ENCODE peak calls at places on chromosomes 12 and 14, in ten cellular contexts. S is choroid plexus epithelial cell, J is tibial nerve, T is neural crest cell, I is mesothelial cell of epicardium, U is upper lobe of right lung, Q is body of pancreas, V is B cell, H is keratinocyte, D is ovary. R is an unnamed sample.

GRCh38 chr12:1044697-1045096 is 53.7 kb downstream of the ERC1 start:
- DNase-seq in J (no peak), H (no peak), D (no peak), U (no peak), Q (no peak), S (peak; percentile 30), V (no peak), T (no peak), I (no peak), R (no peak)

GRCh38 chr12:69789351-69789750 is 35.7 kb upstream of the MYRFL start:
- DNase-seq in V (no peak), S (no peak), D (no peak), J (no peak), U (no peak), T (no peak), I (no peak), H (no peak), Q (no peak), R (no peak)

GRCh38 chr12:93376436-93377251 is 1.1 kb upstream of the NUDT4 start:
- DNase-seq in J (no peak), T (peak; percentile 26), D (peak; percentile 33), H (no peak), U (peak; percentile 75), V (no peak), S (peak; percentile 68), I (no peak), Q (no peak), R (peak; percentile 22)

GRCh38 chr12:119486599-119487154 is 106.9 kb upstream of the TMEM233 start:
- DNase-seq in I (no peak), S (no peak), Q (no peak), T (no peak), D (no peak), J (no peak), V (no peak), H (no peak), U (no peak), R (peak; percentile 31)

GRCh38 chr12:68786929-68787328 is 21.0 kb upstream of the MDM2 start:
- DNase-seq in J (no peak), I (no peak), V (no peak), H (no peak), D (no peak), U (no peak), Q (no peak), T (no peak), S (peak; percentile 35), R (no peak)

GRCh38 chr14:22549981-22550670 is 38.9 kb downstream of the DAD1 start:
- DNase-seq in Q (no peak), I (no peak), U (no peak), J (no peak), D (no peak), S (peak; percentile 81), V (peak; percentile 76), H (no peak), T (no peak), R (no peak)

GRCh38 chr14:66046591-66046990 is 439.6 kb upstream of the CCDC196 start:
- DNase-seq in D (no peak), V (no peak), T (no peak), U (no peak), Q (no peak), S (no peak), I (no peak), J (no peak), H (no peak), R (no peak)

GRCh38 chr14:86057018-86057667 is 527.2 kb downstream of the FLRT2 start:
- DNase-seq in V (no peak), J (peak; percentile 16), S (peak; percentile 62), D (no peak), Q (peak; percentile 16), H (no peak), T (peak; percentile 36), I (no peak), U (no peak), R (peak; percentile 58)

GRCh38 chr14:95140060-95140858 is 17.1 kb downstream of the DICER1 start:
- DNase-seq in Q (no peak), J (no peak), I (no peak), S (peak; percentile 59), T (no peak), U (no peak), H (no peak), D (no peak), V (no peak), R (no peak)

GRCh38 chr12:99339663-99340062 is 307.9 kb upstream of the GARIN6 start:
- DNase-seq in H (no peak), Q (no peak), J (no peak), V (no peak), T (no peak), I (no peak), U (no peak), S (no peak), D (no peak), R (no peak)

GRCh38 chr12:77122236-77122635 is 56.9 kb upstream of the E2F7 start:
- DNase-seq in V (no peak), S (peak; percentile 96), I (no peak), U (no peak), T (no peak), H (peak; percentile 56), D (no peak), Q (no peak), J (no peak), R (no peak)

GRCh38 chr14:32622742-32623141 is 293.6 kb downstream of the AKAP6 start:
- DNase-seq in V (no peak), D (no peak), I (no peak), Q (no peak), T (no peak), H (no peak), J (no peak), U (no peak), S (no peak), R (no peak)

GRCh38 chr12:106205208-106206069 is 42.4 kb downstream of the CKAP4 start:
- DNase-seq in Q (peak; percentile 47), I (no peak), U (no peak), H (no peak), V (no peak), T (no peak), S (no peak), J (no peak), D (no peak), R (no peak)
- TF ChIP-seq CTCF in Q (no peak), I (no peak), U (no peak), H (peak; percentile 75), V (no peak), T (no peak), S (no peak), J (no peak), D (no peak), R (no peak)

GRCh38 chr14:94016446-94016976 is 9.6 kb upstream of the OTUB2 start:
- DNase-seq in J (no peak), V (no peak), I (no peak), U (no peak), D (no peak), T (no peak), S (no peak), H (no peak), Q (no peak), R (no peak)

GRCh38 chr14:94011795-94012194 is 14.3 kb upstream of the OTUB2 start:
- DNase-seq in D (no peak), Q (no peak), U (no peak), I (no peak), T (no peak), V (no peak), S (no peak), H (no peak), J (no peak), R (no peak)

GRCh38 chr14:94014375-94014774 is 11.8 kb upstream of the OTUB2 start:
- DNase-seq in J (no peak), V (no peak), I (no peak), T (no peak), S (no peak), H (no peak), U (no peak), Q (no peak), D (no peak), R (no peak)

GRCh38 chr14:94018308-94018707 is 7.8 kb upstream of the OTUB2 start:
- DNase-seq in I (no peak), J (no peak), U (no peak), S (no peak), D (no peak), T (no peak), Q (no peak), V (no peak), H (no peak), R (no peak)

DNA sequence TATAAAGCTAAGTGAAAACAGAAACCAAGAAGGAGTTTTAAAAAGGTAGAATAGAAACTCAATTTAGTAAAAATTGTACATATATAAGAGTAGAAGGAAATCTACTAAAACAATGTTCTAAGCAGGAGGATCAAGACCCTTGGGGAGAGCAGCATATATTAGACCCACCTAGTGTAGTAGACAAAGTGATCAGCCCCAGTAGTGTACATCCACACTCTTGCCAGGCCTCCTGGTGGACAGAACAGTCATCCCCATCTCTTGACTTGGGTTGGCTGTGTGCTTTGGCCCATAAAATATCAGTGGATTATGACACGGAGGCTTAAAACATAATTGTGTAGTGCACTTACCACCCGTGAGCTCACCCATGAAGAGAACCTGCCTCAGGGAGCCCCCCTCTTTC is 10.9 kb upstream of the OTUB2 start:
- DNase-seq in D (no peak), Q (no peak), J (no peak), S (no peak), T (no peak), H (no peak), U (no peak), V (no peak), I (no peak), R (no peak)
- TF ChIP-seq CTCF in D (no peak), Q (no peak), J (no peak), S (peak; percentile 17), T (no peak), H (no peak), U (no peak), V (no peak), I (no peak), R (no peak)

GRCh38 chr12:88662093-88662492 is 81.8 kb upstream of the KITLG start:
- DNase-seq in I (no peak), Q (no peak), S (no peak), T (no peak), H (no peak), V (no peak), D (no peak), J (no peak), U (no peak), R (no peak)

GRCh38 chr12:88663001-88663400 is 82.7 kb upstream of the KITLG start:
- DNase-seq in V (no peak), T (no peak), Q (no peak), I (no peak), H (no peak), S (no peak), J (no peak), D (no peak), U (no peak), R (no peak)

DNA sequence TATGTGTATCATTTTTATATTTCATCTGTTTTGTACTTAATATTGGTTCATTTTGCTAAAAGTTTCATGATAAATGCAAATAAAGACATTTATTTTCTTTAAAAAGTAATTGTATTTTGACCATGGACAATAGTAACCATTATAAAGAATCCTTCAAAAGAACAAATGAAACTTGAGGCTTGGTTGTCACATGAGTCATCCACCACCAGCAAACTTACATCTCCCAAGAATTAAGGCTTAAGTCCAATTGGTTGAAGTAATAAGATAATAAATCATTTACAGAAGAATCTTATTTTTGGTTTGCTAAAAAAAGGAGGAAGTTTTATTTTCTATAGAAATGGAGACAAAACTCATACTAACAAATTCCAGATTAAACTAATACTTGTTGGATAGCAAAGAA is 84.8 kb upstream of the KITLG start:
- DNase-seq in Q (no peak), U (no peak), I (no peak), S (peak; percentile 57), H (no peak), J (no peak), D (no peak), T (no peak), V (no peak), R (no peak)
- TF ChIP-seq CTCF in Q (no peak), U (no peak), I (no peak), S (no peak), H (no peak), J (no peak), D (no peak), T (no peak), V (no peak), R (no peak)

GRCh38 chr12:21607701-21608100 is 3.1 kb upstream of the GYS2 start:
- DNase-seq in V (no peak), H (no peak), J (no peak), I (no peak), Q (no peak), T (no peak), U (no peak), S (peak; percentile 68), D (no peak), R (no peak)
- TF ChIP-seq CTCF in V (no peak), H (no peak), J (no peak), I (no peak), Q (peak; percentile 46), T (no peak), U (peak; percentile 51), S (peak; percentile 54), D (peak; percentile 24), R (no peak)

R was measured in glutamatergic neuron.